ENCODE peak calls at places on chromosomes 7 and 10, in four cellular contexts. A is aorta; Y is stimulated activated CD8-positive, alpha-beta memory T cell treated with anti-CD3 and anti-CD28 coated beads, Interleukin-4, amount 100 ng/mL, for 24 hours; T is NB4. H is an unnamed sample.

GRCh38 chr7:150370612-150371071 is 2.0 kb downstream of the REPIN1 start:
- DNase-seq in Y (no peak), A (no peak), T (no peak), H (no peak)

GRCh38 chr7:24732646-24733413 is 24.4 kb downstream of the GSDME start:
- DNase-seq in Y (no peak), T (peak), A (no peak), H (no peak)

GRCh38 chr10:5932345-5932744 is 42.3 kb downstream of the FBH1 start:
- DNase-seq in Y (no peak), A (no peak), T (no peak), H (no peak)

GRCh38 chr7:148699024-148699771 is 495 bp downstream of the CUL1 start:
- DNase-seq in Y (peak), A (peak), T (peak), H (peak)

GRCh38 chr7:151110941-151111645 is 24.8 kb downstream of the AGAP3 start:
- DNase-seq in T (peak), Y (peak), A (peak), H (peak)

GRCh38 chr7:123594813-123595241 is 6.8 kb upstream of the ASB15 start:
- DNase-seq in Y (no peak), T (no peak), A (no peak), H (no peak)

GRCh38 chr10:113987805-113988204 is 55.9 kb upstream of the ADRB1 start:
- DNase-seq in A (no peak), Y (no peak), T (peak), H (no peak)

GRCh38 chr10:118939216-118940007 is 90.1 kb upstream of the NANOS1 start:
- DNase-seq in A (no peak), Y (no peak), T (no peak), H (no peak)

GRCh38 chr10:100021322-100021721 is 11.6 kb upstream of the DNMBP start:
- DNase-seq in T (no peak), Y (no peak), A (no peak), H (no peak)

GRCh38 chr7:77765906-77766800 is 32.1 kb downstream of the TMEM60 start:
- DNase-seq in T (no peak), A (no peak), Y (no peak), H (no peak)

GRCh38 chr7:80182630-80183276 is 48.1 kb downstream of the GNAI1 start:
- DNase-seq in T (no peak), Y (no peak), A (no peak), H (no peak)

GRCh38 chr7:157392256-157393037 is 55.6 kb downstream of the DNAJB6 start:
- DNase-seq in T (no peak), A (peak), Y (no peak), H (no peak)

GRCh38 chr7:29146082-29146706 is at the start of gene CPVL:
- DNase-seq in A (peak), Y (no peak), T (no peak), H (peak)

GRCh38 chr10:74930962-74931361 is 104.6 kb downstream of the KAT6B start:
- DNase-seq in T (no peak), A (no peak), Y (no peak), H (no peak)

GRCh38 chr10:13808556-13809391 is 222.0 kb downstream of the PRPF18 start:
- DNase-seq in A (no peak), T (peak), Y (no peak), H (no peak)

GRCh38 chr7:16652888-16653287 is 6.9 kb downstream of the BZW2 start:
- DNase-seq in Y (no peak), A (no peak), T (no peak), H (no peak)

GRCh38 chr7:108453320-108453719 is 2.9 kb downstream of the NRCAM start:
- DNase-seq in Y (no peak), A (no peak), T (no peak), H (no peak)

GRCh38 chr7:99762680-99763327 is 21.2 kb downstream of the CYP3A4 start:
- DNase-seq in T (no peak), A (peak), Y (no peak), H (no peak)

GRCh38 chr7:102063736-102064135 is 222.9 kb upstream of the SH2B2 start:
- DNase-seq in T (no peak), Y (no peak), A (peak), H (peak)

GRCh38 chr10:113872139-113873030 is 17.9 kb downstream of the NHLRC2 start:
- DNase-seq in Y (no peak), A (no peak), T (peak), H (no peak)